ENCODE peak calls at places on chromosomes 11 and 22, in four cellular contexts. One of them, this sample, is unnamed. For H3K79me2, the result is how much of the 10 kb centered on the place peaks cover.

GRCh38 chr22:20578192-20578591 is 70.8 kb downstream of the MED15 start:
- DNase-seq in K562: no peak
- DNase-seq in HepG2: no peak
- DNase-seq in GM12878: no peak
- DNase-seq in this sample: no peak

GRCh38 chr11:119691020-119691666 is 37.9 kb downstream of the NECTIN1 start:
- DNase-seq in K562: peak
- DNase-seq in HepG2: no peak
- DNase-seq in GM12878: no peak
- DNase-seq in this sample: no peak

GRCh38 chr11:70168405-70168754 is 34.7 kb upstream of the FADD start:
- DNase-seq in K562: no peak
- DNase-seq in HepG2: no peak
- DNase-seq in GM12878: no peak
- DNase-seq in this sample: no peak

GRCh38 chr11:64207247-64208085 is 945 bp downstream of the FERMT3 start:
- DNase-seq in K562: peak
- DNase-seq in HepG2: no peak
- DNase-seq in GM12878: peak
- DNase-seq in this sample: peak

GRCh38 chr11:103079833-103080232 is 12.1 kb downstream of the DCUN1D5 start:
- DNase-seq in K562: no peak
- DNase-seq in HepG2: no peak
- DNase-seq in GM12878: no peak
- DNase-seq in this sample: no peak

GRCh38 chr11:86800076-86800955 is at the start of gene PRSS23:
- DNase-seq in K562: peak
- DNase-seq in HepG2: no peak
- DNase-seq in GM12878: no peak
- DNase-seq in this sample: peak

GRCh38 chr11:18384157-18384641 is 10.2 kb upstream of the LDHA start:
- DNase-seq in K562: peak
- DNase-seq in HepG2: peak
- DNase-seq in GM12878: peak
- DNase-seq in this sample: peak

GRCh38 chr11:71213696-71214552 is 38.5 kb downstream of the SHANK2 start:
- DNase-seq in K562: no peak
- DNase-seq in HepG2: no peak
- DNase-seq in GM12878: no peak
- DNase-seq in this sample: no peak

GRCh38 chr11:1072821-1073231 is 1.8 kb upstream of the MUC2 start:
- DNase-seq in K562: no peak
- DNase-seq in HepG2: no peak
- DNase-seq in GM12878: no peak
- DNase-seq in this sample: no peak

GRCh38 chr22:41939981-41940852 is 6.7 kb downstream of the CENPM start:
- DNase-seq in K562: no peak
- DNase-seq in HepG2: no peak
- DNase-seq in GM12878: peak
- DNase-seq in this sample: no peak

GRCh38 chr22:17303441-17303839 is 65.8 kb upstream of the CECR2 start:
- DNase-seq in K562: peak
- DNase-seq in HepG2: no peak
- DNase-seq in GM12878: no peak
- DNase-seq in this sample: no peak

GRCh38 chr22:39343259-39344045 is 6.3 kb upstream of the SYNGR1 start:
- DNase-seq in K562: peak
- DNase-seq in HepG2: peak
- DNase-seq in GM12878: peak
- DNase-seq in this sample: peak

GRCh38 chr11:70738661-70739060 is 340.3 kb downstream of the CTTN start:
- DNase-seq in K562: no peak
- DNase-seq in HepG2: no peak
- DNase-seq in GM12878: no peak
- DNase-seq in this sample: no peak

GRCh38 chr11:77654770-77655434 is 17.3 kb upstream of the CLNS1A start:
- DNase-seq in K562: no peak
- DNase-seq in HepG2: no peak
- DNase-seq in GM12878: no peak
- DNase-seq in this sample: no peak
- TF ChIP-seq MYC in K562: no peak
- TF ChIP-seq MYC in HepG2: no peak
- TF ChIP-seq MYC in GM12878: no peak
- TF ChIP-seq MYC in this sample: no peak

GRCh38 chr11:77752518-77752917 is 68.0 kb downstream of the RSF1 start:
- DNase-seq in K562: no peak
- DNase-seq in HepG2: no peak
- DNase-seq in GM12878: no peak
- DNase-seq in this sample: no peak
- H3K79me2 ChIP-seq in K562: under half
- H3K79me2 ChIP-seq in HepG2: under half
- H3K79me2 ChIP-seq in GM12878: under half
- H3K79me2 ChIP-seq in this sample: under half

GRCh38 chr22:26401726-26402125 is 27.3 kb upstream of the ASPHD2 start:
- DNase-seq in K562: peak
- DNase-seq in HepG2: no peak
- DNase-seq in GM12878: no peak
- DNase-seq in this sample: no peak
- H3K27ac ChIP-seq in K562: peak
- H3K27ac ChIP-seq in HepG2: no peak
- H3K27ac ChIP-seq in GM12878: no peak
- H3K27ac ChIP-seq in this sample: no peak

GRCh38 chr22:29503811-29504372 is 23.9 kb downstream of the NEFH start:
- DNase-seq in K562: no peak
- DNase-seq in HepG2: no peak
- DNase-seq in GM12878: no peak
- DNase-seq in this sample: no peak
- TF ChIP-seq MYC in K562: no peak
- TF ChIP-seq MYC in HepG2: no peak
- TF ChIP-seq MYC in GM12878: no peak
- TF ChIP-seq MYC in this sample: no peak

DNA sequence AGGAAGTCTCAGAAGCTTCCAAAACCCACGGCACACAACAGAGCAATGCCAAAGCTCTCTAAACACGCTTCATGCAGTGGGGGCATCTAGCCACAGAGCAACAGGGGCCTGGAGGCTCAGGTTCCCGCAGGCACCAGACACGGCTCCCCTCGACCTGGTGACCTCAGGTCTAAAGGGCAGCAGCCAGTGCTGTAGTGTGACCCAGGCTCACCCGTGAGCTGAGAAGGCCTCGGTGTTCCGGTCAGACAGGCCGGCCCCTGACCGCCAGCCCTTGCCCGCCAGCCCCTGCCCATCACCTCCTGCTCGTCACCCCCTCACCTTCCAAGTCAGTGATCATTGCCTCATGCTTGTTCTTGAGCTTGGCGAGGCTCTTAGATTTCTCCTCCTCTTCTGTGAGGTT is 45.7 kb downstream of the APOL1 start:
- DNase-seq in K562: no peak
- DNase-seq in HepG2: no peak
- DNase-seq in GM12878: no peak
- DNase-seq in this sample: no peak
- H3K79me2 ChIP-seq in K562: under half
- H3K79me2 ChIP-seq in HepG2: under half
- H3K79me2 ChIP-seq in GM12878: under half
- H3K79me2 ChIP-seq in this sample: half or more